ENCODE peak calls at places on chromosomes 13 and 19, in seven cellular contexts. K is right atrium auricular region; X is non-pigmented ciliary epithelial cell; S is neural progenitor cell; V is GM12864; M is mesothelial cell of epicardium; T is stimulated activated CD8-positive, alpha-beta memory T cell treated with anti-CD3 and anti-CD28 coated beads, Interleukin-2, amount 100 ng/mL, for 1 hour. A is an unnamed sample.

GRCh38 chr13:95660981-95661581 is 15.9 kb upstream of the DNAJC3 start:
- DNase-seq in K (no peak), M (no peak), S (peak), T (no peak), V (no peak), X (no peak), A (no peak)

GRCh38 chr19:53047379-53047778 is 2.8 kb downstream of the ERVV-2 start:
- DNase-seq in X (no peak), T (no peak), S (no peak), M (no peak), K (no peak), V (no peak), A (no peak)

GRCh38 chr13:26923824-26924605 is 163.4 kb upstream of the GPR12 start:
- DNase-seq in K (no peak), M (no peak), V (no peak), S (no peak), T (no peak), X (no peak), A (no peak)

GRCh38 chr13:31755803-31756212 is 16.5 kb downstream of the RXFP2 start:
- DNase-seq in K (no peak), V (no peak), M (no peak), T (no peak), S (no peak), X (no peak), A (no peak)

GRCh38 chr19:3506384-3507340 is 551 bp downstream of the FZR1 start:
- DNase-seq in V (no peak), T (no peak), S (peak), M (no peak), K (no peak), X (no peak), A (no peak)

GRCh38 chr13:43805071-43805468 is 18.3 kb upstream of the ENOX1 start:
- DNase-seq in V (no peak), M (no peak), S (no peak), K (no peak), T (no peak), X (peak), A (no peak)

GRCh38 chr19:50817941-50818858 is 5.4 kb downstream of the KLK1 start:
- DNase-seq in V (peak), K (no peak), M (no peak), X (no peak), T (no peak), S (peak), A (peak)

GRCh38 chr13:51590966-51591627 is 6.8 kb downstream of the WDFY2 start:
- DNase-seq in K (no peak), S (no peak), M (no peak), T (no peak), X (no peak), V (no peak), A (no peak)

GRCh38 chr13:94481966-94482365 is 2.5 kb upstream of the DCT start:
- DNase-seq in K (peak), V (no peak), T (no peak), X (peak), S (no peak), M (no peak), A (no peak)

GRCh38 chr13:112958127-112958989 is 10.7 kb upstream of the MCF2L start:
- DNase-seq in T (no peak), K (no peak), M (no peak), S (no peak), V (no peak), X (no peak), A (no peak)

GRCh38 chr19:19562665-19563347 is 24.7 kb downstream of the CILP2 start:
- DNase-seq in K (no peak), V (no peak), S (peak), T (no peak), X (no peak), M (no peak), A (no peak)

GRCh38 chr13:34019870-34020269 is 201.9 kb downstream of the RFC3 start:
- DNase-seq in S (no peak), X (no peak), M (no peak), K (no peak), V (no peak), T (no peak), A (no peak)

GRCh38 chr13:39253774-39254173 is 215.5 kb downstream of the NHLRC3 start:
- DNase-seq in X (peak), M (no peak), T (no peak), V (no peak), K (no peak), S (no peak), A (no peak)

GRCh38 chr19:54959840-54960239 is 6.3 kb upstream of the NLRP2 start:
- DNase-seq in X (no peak), M (no peak), T (no peak), S (no peak), K (no peak), V (peak), A (no peak)

GRCh38 chr19:29596885-29597525 is 9.1 kb upstream of the POP4 start:
- DNase-seq in X (no peak), V (no peak), T (no peak), M (no peak), S (peak), K (no peak), A (no peak)

GRCh38 chr13:34156841-34157365 is 339.0 kb downstream of the RFC3 start:
- DNase-seq in V (peak), S (no peak), M (no peak), X (peak), T (no peak), K (peak), A (peak)

GRCh38 chr13:110123041-110123809 is 183.7 kb downstream of the COL4A1 start:
- DNase-seq in T (no peak), S (no peak), V (no peak), M (no peak), K (peak), X (no peak), A (no peak)

GRCh38 chr13:72652681-72653080 is 74.7 kb downstream of the MZT1 start:
- DNase-seq in T (no peak), K (no peak), V (no peak), S (no peak), X (no peak), M (no peak), A (no peak)

A was measured in GM12878.